ENCODE peak calls at places on chromosomes 2 and 18, in nine cellular contexts. One of them, this sample, is unnamed.

GRCh38 chr2:27992787-27993747 is 102.5 kb downstream of the BABAM2 start:
- DNase-seq in lower lobe of right lung: no peak
- DNase-seq in osteoblast: peak; percentile 73
- DNase-seq in right lobe of liver: no peak
- DNase-seq in Peyer's patch: no peak
- DNase-seq in CD8-positive, alpha-beta memory T cell: no peak
- DNase-seq in NT2/D1: peak; percentile 23
- DNase-seq in left lung: no peak
- DNase-seq in fibroblast of lung: peak; percentile 86
- DNase-seq in this sample: peak; percentile 75

GRCh38 chr2:135245055-135245454 is 193.0 kb downstream of the RAB3GAP1 start:
- DNase-seq in NT2/D1: no peak
- DNase-seq in Peyer's patch: no peak
- DNase-seq in lower lobe of right lung: no peak
- DNase-seq in osteoblast: peak; percentile 68
- DNase-seq in left lung: no peak
- DNase-seq in fibroblast of lung: peak; percentile 67
- DNase-seq in right lobe of liver: no peak
- DNase-seq in CD8-positive, alpha-beta memory T cell: no peak
- DNase-seq in this sample: peak; percentile 93

GRCh38 chr2:85326406-85326945 is 1.3 kb downstream of the TGOLN2 start:
- DNase-seq in CD8-positive, alpha-beta memory T cell: peak; percentile 15
- DNase-seq in Peyer's patch: peak; percentile 74
- DNase-seq in lower lobe of right lung: no peak
- DNase-seq in NT2/D1: no peak
- DNase-seq in right lobe of liver: no peak
- DNase-seq in osteoblast: no peak
- DNase-seq in left lung: no peak
- DNase-seq in fibroblast of lung: peak; percentile 24
- DNase-seq in this sample: peak; percentile 33

GRCh38 chr2:232235206-232235605 is 143.3 kb upstream of the ALPP start:
- DNase-seq in left lung: no peak
- DNase-seq in NT2/D1: no peak
- DNase-seq in right lobe of liver: no peak
- DNase-seq in fibroblast of lung: no peak
- DNase-seq in Peyer's patch: no peak
- DNase-seq in osteoblast: no peak
- DNase-seq in lower lobe of right lung: no peak
- DNase-seq in CD8-positive, alpha-beta memory T cell: no peak
- DNase-seq in this sample: no peak

GRCh38 chr2:20016346-20016745 is 3.9 kb upstream of the MATN3 start:
- DNase-seq in left lung: no peak
- DNase-seq in right lobe of liver: no peak
- DNase-seq in NT2/D1: no peak
- DNase-seq in lower lobe of right lung: no peak
- DNase-seq in Peyer's patch: no peak
- DNase-seq in CD8-positive, alpha-beta memory T cell: no peak
- DNase-seq in osteoblast: no peak
- DNase-seq in fibroblast of lung: no peak
- DNase-seq in this sample: no peak

GRCh38 chr2:223737207-223737606 is 100.2 kb downstream of the AP1S3 start:
- DNase-seq in lower lobe of right lung: no peak
- DNase-seq in CD8-positive, alpha-beta memory T cell: no peak
- DNase-seq in Peyer's patch: no peak
- DNase-seq in right lobe of liver: no peak
- DNase-seq in fibroblast of lung: no peak
- DNase-seq in left lung: no peak
- DNase-seq in osteoblast: no peak
- DNase-seq in NT2/D1: no peak
- DNase-seq in this sample: no peak

GRCh38 chr2:78699696-78700095 is 325.8 kb upstream of the REG3G start:
- DNase-seq in Peyer's patch: no peak
- DNase-seq in fibroblast of lung: peak; percentile 11
- DNase-seq in NT2/D1: no peak
- DNase-seq in osteoblast: peak; percentile 64
- DNase-seq in CD8-positive, alpha-beta memory T cell: no peak
- DNase-seq in lower lobe of right lung: no peak
- DNase-seq in right lobe of liver: no peak
- DNase-seq in left lung: no peak
- DNase-seq in this sample: no peak

GRCh38 chr18:56770873-56771272 is 119.7 kb downstream of the WDR7 start:
- DNase-seq in NT2/D1: no peak
- DNase-seq in fibroblast of lung: no peak
- DNase-seq in CD8-positive, alpha-beta memory T cell: no peak
- DNase-seq in Peyer's patch: no peak
- DNase-seq in left lung: no peak
- DNase-seq in osteoblast: no peak
- DNase-seq in right lobe of liver: no peak
- DNase-seq in lower lobe of right lung: no peak
- DNase-seq in this sample: no peak

GRCh38 chr2:177758591-177759371 is 313.8 kb downstream of the PDE11A start:
- DNase-seq in Peyer's patch: no peak
- DNase-seq in lower lobe of right lung: no peak
- DNase-seq in right lobe of liver: no peak
- DNase-seq in NT2/D1: peak; percentile 56
- DNase-seq in left lung: no peak
- DNase-seq in osteoblast: peak; percentile 15
- DNase-seq in CD8-positive, alpha-beta memory T cell: no peak
- DNase-seq in fibroblast of lung: peak; percentile 55
- DNase-seq in this sample: peak; percentile 20

GRCh38 chr18:78957140-78957539 is 22.5 kb upstream of the SALL3 start:
- DNase-seq in right lobe of liver: no peak
- DNase-seq in Peyer's patch: no peak
- DNase-seq in fibroblast of lung: no peak
- DNase-seq in NT2/D1: no peak
- DNase-seq in lower lobe of right lung: no peak
- DNase-seq in left lung: no peak
- DNase-seq in CD8-positive, alpha-beta memory T cell: no peak
- DNase-seq in osteoblast: no peak
- DNase-seq in this sample: no peak

GRCh38 chr2:168699834-168700417 is 102.5 kb upstream of the NOSTRIN start:
- DNase-seq in right lobe of liver: peak; percentile 94
- DNase-seq in Peyer's patch: peak; percentile 94
- DNase-seq in CD8-positive, alpha-beta memory T cell: no peak
- DNase-seq in osteoblast: no peak
- DNase-seq in left lung: no peak
- DNase-seq in fibroblast of lung: peak; percentile 67
- DNase-seq in lower lobe of right lung: peak; percentile 67
- DNase-seq in NT2/D1: no peak
- DNase-seq in this sample: no peak

GRCh38 chr18:44500820-44501670 is 179.6 kb upstream of the SETBP1 start:
- DNase-seq in lower lobe of right lung: no peak
- DNase-seq in right lobe of liver: no peak
- DNase-seq in fibroblast of lung: peak; percentile 8
- DNase-seq in CD8-positive, alpha-beta memory T cell: no peak
- DNase-seq in NT2/D1: no peak
- DNase-seq in left lung: no peak
- DNase-seq in Peyer's patch: no peak
- DNase-seq in osteoblast: peak; percentile 25
- DNase-seq in this sample: no peak

GRCh38 chr18:44502221-44502620 is 178.5 kb upstream of the SETBP1 start:
- DNase-seq in Peyer's patch: no peak
- DNase-seq in lower lobe of right lung: no peak
- DNase-seq in left lung: no peak
- DNase-seq in fibroblast of lung: no peak
- DNase-seq in CD8-positive, alpha-beta memory T cell: no peak
- DNase-seq in NT2/D1: no peak
- DNase-seq in right lobe of liver: no peak
- DNase-seq in osteoblast: no peak
- DNase-seq in this sample: no peak

GRCh38 chr18:44497294-44497693 is 183.4 kb upstream of the SETBP1 start:
- DNase-seq in osteoblast: no peak
- DNase-seq in lower lobe of right lung: no peak
- DNase-seq in Peyer's patch: no peak
- DNase-seq in right lobe of liver: no peak
- DNase-seq in NT2/D1: no peak
- DNase-seq in CD8-positive, alpha-beta memory T cell: no peak
- DNase-seq in left lung: no peak
- DNase-seq in fibroblast of lung: no peak
- DNase-seq in this sample: no peak

GRCh38 chr18:44495151-44495550 is 185.5 kb upstream of the SETBP1 start:
- DNase-seq in osteoblast: no peak
- DNase-seq in Peyer's patch: no peak
- DNase-seq in left lung: no peak
- DNase-seq in fibroblast of lung: no peak
- DNase-seq in right lobe of liver: no peak
- DNase-seq in lower lobe of right lung: no peak
- DNase-seq in CD8-positive, alpha-beta memory T cell: no peak
- DNase-seq in NT2/D1: no peak
- DNase-seq in this sample: no peak

GRCh38 chr18:44497757-44498490 is 182.8 kb upstream of the SETBP1 start:
- DNase-seq in osteoblast: no peak
- DNase-seq in CD8-positive, alpha-beta memory T cell: no peak
- DNase-seq in Peyer's patch: no peak
- DNase-seq in NT2/D1: no peak
- DNase-seq in fibroblast of lung: no peak
- DNase-seq in right lobe of liver: no peak
- DNase-seq in left lung: no peak
- DNase-seq in lower lobe of right lung: no peak
- DNase-seq in this sample: no peak
- H3K4me3 ChIP-seq in osteoblast: no peak overlapping the region
- H3K4me3 ChIP-seq in CD8-positive, alpha-beta memory T cell: no peak overlapping the region
- H3K4me3 ChIP-seq in Peyer's patch: no peak overlapping the region
- H3K4me3 ChIP-seq in NT2/D1: no peak overlapping the region
- H3K4me3 ChIP-seq in fibroblast of lung: no peak overlapping the region
- H3K4me3 ChIP-seq in right lobe of liver: no peak overlapping the region
- H3K4me3 ChIP-seq in left lung: no peak overlapping the region
- H3K4me3 ChIP-seq in lower lobe of right lung: no peak overlapping the region
- H3K4me3 ChIP-seq in this sample: no peak overlapping the region

DNA sequence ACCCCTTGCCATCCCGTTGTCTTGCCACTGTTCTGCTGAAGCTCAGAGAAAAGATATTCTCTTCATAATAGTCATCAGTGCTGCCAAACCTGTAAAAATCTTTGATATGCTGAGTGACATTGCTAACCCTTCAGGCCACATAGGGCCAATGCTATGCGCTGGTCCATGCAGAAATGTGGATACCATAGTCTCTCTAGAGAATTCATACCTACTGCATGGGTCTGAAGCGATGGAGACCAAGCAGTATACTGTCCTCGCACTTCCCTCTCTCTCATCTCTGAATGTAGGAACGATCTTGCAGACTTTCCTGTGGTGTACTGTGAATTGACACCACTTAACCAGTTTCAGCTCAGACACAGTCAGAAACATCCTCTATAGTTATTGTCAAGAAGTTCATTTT is 17.9 kb upstream of the ANKRD44 start:
- DNase-seq in lower lobe of right lung: no peak
- DNase-seq in NT2/D1: no peak
- DNase-seq in Peyer's patch: no peak
- DNase-seq in left lung: no peak
- DNase-seq in fibroblast of lung: no peak
- DNase-seq in right lobe of liver: no peak
- DNase-seq in osteoblast: no peak
- DNase-seq in CD8-positive, alpha-beta memory T cell: no peak
- DNase-seq in this sample: no peak
- H3K36me3 ChIP-seq in lower lobe of right lung: no peaks in the 10 kb centered on the region
- H3K36me3 ChIP-seq in NT2/D1: no peaks in the 10 kb centered on the region
- H3K36me3 ChIP-seq in Peyer's patch: no peaks in the 10 kb centered on the region
- H3K36me3 ChIP-seq in left lung: no peaks in the 10 kb centered on the region
- H3K36me3 ChIP-seq in fibroblast of lung: no peaks in the 10 kb centered on the region
- H3K36me3 ChIP-seq in right lobe of liver: no peaks in the 10 kb centered on the region
- H3K36me3 ChIP-seq in osteoblast: no peaks in the 10 kb centered on the region
- H3K36me3 ChIP-seq in CD8-positive, alpha-beta memory T cell: no peaks in the 10 kb centered on the region
- H3K36me3 ChIP-seq in this sample: no peaks in the 10 kb centered on the region

GRCh38 chr2:218882463-218882821 is 1.8 kb downstream of the WNT10A start:
- DNase-seq in right lobe of liver: no peak
- DNase-seq in NT2/D1: no peak
- DNase-seq in CD8-positive, alpha-beta memory T cell: no peak
- DNase-seq in osteoblast: peak; percentile 88
- DNase-seq in Peyer's patch: no peak
- DNase-seq in left lung: no peak
- DNase-seq in lower lobe of right lung: no peak
- DNase-seq in fibroblast of lung: no peak
- DNase-seq in this sample: no peak
- H3K27me3 ChIP-seq in right lobe of liver: peaks cover 28% of the 10 kb centered on the region
- H3K27me3 ChIP-seq in NT2/D1: peaks cover 93% of the 10 kb centered on the region
- H3K27me3 ChIP-seq in CD8-positive, alpha-beta memory T cell: no peaks in the 10 kb centered on the region
- H3K27me3 ChIP-seq in osteoblast: peaks cover 73% of the 10 kb centered on the region
- H3K27me3 ChIP-seq in Peyer's patch: peaks cover 22% of the 10 kb centered on the region
- H3K27me3 ChIP-seq in left lung: peaks cover 97% of the 10 kb centered on the region
- H3K27me3 ChIP-seq in lower lobe of right lung: peaks cover 73% of the 10 kb centered on the region
- H3K27me3 ChIP-seq in fibroblast of lung: peaks cover 54% of the 10 kb centered on the region
- H3K27me3 ChIP-seq in this sample: peaks cover 2% of the 10 kb centered on the region

GRCh38 chr2:203237501-203238238 is 1.1 kb upstream of the CYP20A1 start:
- DNase-seq in Peyer's patch: no peak
- DNase-seq in CD8-positive, alpha-beta memory T cell: no peak
- DNase-seq in fibroblast of lung: no peak
- DNase-seq in right lobe of liver: no peak
- DNase-seq in left lung: no peak
- DNase-seq in lower lobe of right lung: no peak
- DNase-seq in NT2/D1: no peak
- DNase-seq in osteoblast: peak; percentile 27
- DNase-seq in this sample: no peak
- H3K4me3 ChIP-seq in Peyer's patch: peak overlapping the region; percentile 84
- H3K4me3 ChIP-seq in CD8-positive, alpha-beta memory T cell: no peak overlapping the region
- H3K4me3 ChIP-seq in fibroblast of lung: no peak overlapping the region
- H3K4me3 ChIP-seq in right lobe of liver: peak overlapping the region; percentile 75
- H3K4me3 ChIP-seq in left lung: peak overlapping the region; percentile 87
- H3K4me3 ChIP-seq in lower lobe of right lung: peak overlapping the region; percentile 97
- H3K4me3 ChIP-seq in NT2/D1: peak overlapping the region; percentile 57
- H3K4me3 ChIP-seq in osteoblast: peak overlapping the region; percentile 99
- H3K4me3 ChIP-seq in this sample: peak overlapping the region; percentile 86

GRCh38 chr2:76692896-76693295 is 829.3 kb downstream of the LRRTM4 start:
- DNase-seq in osteoblast: peak; percentile 36
- DNase-seq in right lobe of liver: no peak
- DNase-seq in NT2/D1: no peak
- DNase-seq in fibroblast of lung: no peak
- DNase-seq in lower lobe of right lung: no peak
- DNase-seq in Peyer's patch: no peak
- DNase-seq in left lung: no peak
- DNase-seq in CD8-positive, alpha-beta memory T cell: no peak
- DNase-seq in this sample: no peak
- H3K36me3 ChIP-seq in osteoblast: no peaks in the 10 kb centered on the region
- H3K36me3 ChIP-seq in right lobe of liver: no peaks in the 10 kb centered on the region
- H3K36me3 ChIP-seq in NT2/D1: no peaks in the 10 kb centered on the region
- H3K36me3 ChIP-seq in fibroblast of lung: no peaks in the 10 kb centered on the region
- H3K36me3 ChIP-seq in lower lobe of right lung: no peaks in the 10 kb centered on the region
- H3K36me3 ChIP-seq in Peyer's patch: no peaks in the 10 kb centered on the region
- H3K36me3 ChIP-seq in left lung: no peaks in the 10 kb centered on the region
- H3K36me3 ChIP-seq in CD8-positive, alpha-beta memory T cell: no peaks in the 10 kb centered on the region
- H3K36me3 ChIP-seq in this sample: no peaks in the 10 kb centered on the region

DNA sequence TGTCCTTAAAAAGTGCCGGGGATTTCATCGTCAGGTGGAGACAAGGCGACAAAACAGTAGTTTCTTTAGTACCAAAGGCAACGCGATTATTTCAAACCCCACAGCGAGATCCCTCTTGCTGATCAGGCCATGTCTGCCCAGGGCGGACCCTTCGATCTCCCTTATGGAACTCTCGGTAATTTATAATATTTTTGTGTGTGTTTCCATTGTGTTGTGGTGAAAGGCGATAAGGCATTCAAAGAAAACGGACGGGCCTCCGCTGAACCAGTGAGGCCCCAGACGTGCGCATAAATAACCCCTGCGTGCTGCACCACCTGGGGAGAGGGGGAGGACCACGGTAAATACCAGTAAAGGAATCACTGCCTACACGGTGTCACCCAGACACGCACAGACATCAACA is 1.4 kb upstream of the GAD1 start:
- DNase-seq in NT2/D1: no peak
- DNase-seq in lower lobe of right lung: no peak
- DNase-seq in left lung: no peak
- DNase-seq in osteoblast: peak; percentile 54
- DNase-seq in fibroblast of lung: no peak
- DNase-seq in Peyer's patch: no peak
- DNase-seq in CD8-positive, alpha-beta memory T cell: no peak
- DNase-seq in right lobe of liver: no peak
- DNase-seq in this sample: no peak
- H3K27me3 ChIP-seq in NT2/D1: peaks cover 19% of the 10 kb centered on the region
- H3K27me3 ChIP-seq in lower lobe of right lung: peaks cover 75% of the 10 kb centered on the region
- H3K27me3 ChIP-seq in left lung: peaks cover 79% of the 10 kb centered on the region
- H3K27me3 ChIP-seq in osteoblast: peaks cover 72% of the 10 kb centered on the region
- H3K27me3 ChIP-seq in fibroblast of lung: peaks cover 55% of the 10 kb centered on the region
- H3K27me3 ChIP-seq in Peyer's patch: peaks cover 74% of the 10 kb centered on the region
- H3K27me3 ChIP-seq in CD8-positive, alpha-beta memory T cell: peaks cover 66% of the 10 kb centered on the region
- H3K27me3 ChIP-seq in right lobe of liver: peaks cover 59% of the 10 kb centered on the region
- H3K27me3 ChIP-seq in this sample: peaks cover 50% of the 10 kb centered on the region

GRCh38 chr2:5981241-5982055 is 289.3 kb downstream of the SOX11 start:
- DNase-seq in Peyer's patch: no peak
- DNase-seq in right lobe of liver: no peak
- DNase-seq in CD8-positive, alpha-beta memory T cell: no peak
- DNase-seq in osteoblast: no peak
- DNase-seq in left lung: no peak
- DNase-seq in NT2/D1: no peak
- DNase-seq in lower lobe of right lung: no peak
- DNase-seq in fibroblast of lung: peak; percentile 71
- DNase-seq in this sample: no peak
- H3K4me3 ChIP-seq in Peyer's patch: no peak overlapping the region
- H3K4me3 ChIP-seq in right lobe of liver: no peak overlapping the region
- H3K4me3 ChIP-seq in CD8-positive, alpha-beta memory T cell: no peak overlapping the region
- H3K4me3 ChIP-seq in osteoblast: no peak overlapping the region
- H3K4me3 ChIP-seq in left lung: no peak overlapping the region
- H3K4me3 ChIP-seq in NT2/D1: peak overlapping the region; percentile 25
- H3K4me3 ChIP-seq in lower lobe of right lung: no peak overlapping the region
- H3K4me3 ChIP-seq in fibroblast of lung: no peak overlapping the region
- H3K4me3 ChIP-seq in this sample: no peak overlapping the region